ENCODE peak calls at places on chromosomes 16 and 17, in eight cellular contexts. G, I, E, M, X, H, U and P are unnamed samples.

GRCh38 chr16:74626741-74627416 is 20.0 kb upstream of the GLG1 start:
- DNase-seq in G (no peak), I (no peak), E (no peak), M (no peak), X (no peak), H (no peak), U (no peak), P (no peak)

GRCh38 chr17:58250344-58251011 is 12.1 kb downstream of the LPO start:
- DNase-seq in G (no peak), I (no peak), E (no peak), M (no peak), X (no peak), H (no peak), U (no peak), P (no peak)

GRCh38 chr16:50549561-50549915 is 1.3 kb downstream of the NKD1 start:
- DNase-seq in G (no peak), I (no peak), E (no peak), M (no peak), X (no peak), H (no peak), U (no peak), P (no peak)

GRCh38 chr17:33023790-33024189 is 32.1 kb downstream of the SPACA3 start:
- DNase-seq in G (no peak), I (no peak), E (no peak), M (no peak), X (no peak), H (no peak), U (no peak), P (no peak)

GRCh38 chr17:38510424-38511125 is 82.3 kb downstream of the ARHGAP23 start:
- DNase-seq in G (no peak), I (no peak), E (no peak), M (peak), X (no peak), H (no peak), U (no peak), P (no peak)

GRCh38 chr16:27991876-27992275 is 71.6 kb downstream of the GSG1L start:
- DNase-seq in G (no peak), I (no peak), E (no peak), M (no peak), X (no peak), H (no peak), U (no peak), P (no peak)

GRCh38 chr17:69348441-69348840 is 21.5 kb upstream of the ABCA5 start:
- DNase-seq in G (no peak), I (no peak), E (no peak), M (no peak), X (no peak), H (no peak), U (no peak), P (no peak)

GRCh38 chr17:82064433-82065192 is 991 bp downstream of the DUS1L start:
- DNase-seq in G (no peak), I (no peak), E (peak), M (no peak), X (no peak), H (no peak), U (no peak), P (no peak)

GRCh38 chr17:77836557-77837041 is 121.9 kb upstream of the TNRC6C start:
- DNase-seq in G (peak), I (no peak), E (no peak), M (peak), X (no peak), H (no peak), U (no peak), P (no peak)

GRCh38 chr16:27083861-27084261 is 17.1 kb downstream of the C16orf82 start:
- DNase-seq in G (peak), I (no peak), E (no peak), M (no peak), X (peak), H (no peak), U (no peak), P (no peak)

GRCh38 chr16:81786321-81786720 is 7.2 kb downstream of the PLCG2 start:
- DNase-seq in G (no peak), I (no peak), E (no peak), M (peak), X (no peak), H (no peak), U (no peak), P (no peak)

GRCh38 chr16:972316-973002 is 1.7 kb upstream of the LMF1 start:
- DNase-seq in G (no peak), I (no peak), E (no peak), M (no peak), X (peak), H (no peak), U (no peak), P (no peak)

GRCh38 chr17:39177256-39177655 is 11.3 kb upstream of the ARL5C start:
- DNase-seq in G (no peak), I (no peak), E (no peak), M (no peak), X (peak), H (no peak), U (no peak), P (no peak)

GRCh38 chr17:75110307-75110937 is 653 bp downstream of the ARMC7 start:
- DNase-seq in G (no peak), I (no peak), E (peak), M (no peak), X (peak), H (no peak), U (no peak), P (no peak)

GRCh38 chr17:28549274-28550132 is 2.9 kb downstream of the UNC119 start:
- DNase-seq in G (no peak), I (peak), E (peak), M (no peak), X (no peak), H (no peak), U (no peak), P (no peak)

GRCh38 chr16:67966549-67967182 is 1.8 kb downstream of the SLC12A4 start:
- DNase-seq in G (no peak), I (no peak), E (no peak), M (peak), X (peak), H (no peak), U (no peak), P (no peak)

GRCh38 chr17:76506408-76507328 is 5.4 kb upstream of the RHBDF2 start:
- DNase-seq in G (peak), I (peak), E (peak), M (peak), X (peak), H (no peak), U (peak), P (no peak)

GRCh38 chr17:68382582-68383085 is 74.7 kb downstream of the WIPI1 start:
- DNase-seq in G (no peak), I (no peak), E (no peak), M (no peak), X (no peak), H (no peak), U (no peak), P (no peak)

GRCh38 chr17:10155334-10156081 is 42.9 kb downstream of the GAS7 start:
- DNase-seq in G (no peak), I (no peak), E (no peak), M (no peak), X (no peak), H (no peak), U (no peak), P (no peak)

GRCh38 chr16:85125570-85126382 is 13.5 kb upstream of the CIBAR2 start:
- DNase-seq in G (no peak), I (no peak), E (no peak), M (no peak), X (no peak), H (no peak), U (no peak), P (no peak)
- H3K4me3 ChIP-seq in G (no peak), I (no peak), E (no peak), M (no peak), X (no peak), H (no peak), U (no peak), P (no peak)

GRCh38 chr17:17445925-17446665 is 30.7 kb upstream of the MED9 start:
- DNase-seq in G (no peak), I (no peak), E (no peak), M (peak), X (no peak), H (peak), U (peak), P (peak)
- H3K4me3 ChIP-seq in G (no peak), I (no peak), E (no peak), M (no peak), X (no peak), H (peak), U (no peak), P (no peak)

GRCh38 chr17:16988749-16989229 is 16.9 kb upstream of the TNFRSF13B start:
- DNase-seq in G (peak), I (no peak), E (peak), M (peak), X (no peak), H (no peak), U (no peak), P (no peak)
- H3K4me3 ChIP-seq in G (no peak), I (peak), E (peak), M (no peak), X (no peak), H (no peak), U (no peak), P (no peak)

GRCh38 chr17:48728232-48729231 is at the start of gene HOXB13:
- DNase-seq in G (peak), I (no peak), E (no peak), M (peak), X (peak), H (no peak), U (no peak), P (peak)
- H3K4me3 ChIP-seq in G (peak), I (peak), E (no peak), M (no peak), X (no peak), H (peak), U (peak), P (peak)

GRCh38 chr17:2719861-2720260 is 8.3 kb upstream of the CLUH start:
- DNase-seq in G (no peak), I (no peak), E (no peak), M (no peak), X (no peak), H (no peak), U (no peak), P (no peak)

GRCh38 chr17:2721603-2722002 is 10.0 kb upstream of the CLUH start:
- DNase-seq in G (no peak), I (no peak), E (no peak), M (no peak), X (no peak), H (no peak), U (no peak), P (no peak)

GRCh38 chr17:2716649-2717048 is 5.1 kb upstream of the CLUH start:
- DNase-seq in G (no peak), I (no peak), E (no peak), M (no peak), X (no peak), H (no peak), U (no peak), P (no peak)

GRCh38 chr17:2722611-2723010 is 11.0 kb upstream of the CLUH start:
- DNase-seq in G (no peak), I (no peak), E (no peak), M (no peak), X (no peak), H (no peak), U (no peak), P (no peak)

DNA sequence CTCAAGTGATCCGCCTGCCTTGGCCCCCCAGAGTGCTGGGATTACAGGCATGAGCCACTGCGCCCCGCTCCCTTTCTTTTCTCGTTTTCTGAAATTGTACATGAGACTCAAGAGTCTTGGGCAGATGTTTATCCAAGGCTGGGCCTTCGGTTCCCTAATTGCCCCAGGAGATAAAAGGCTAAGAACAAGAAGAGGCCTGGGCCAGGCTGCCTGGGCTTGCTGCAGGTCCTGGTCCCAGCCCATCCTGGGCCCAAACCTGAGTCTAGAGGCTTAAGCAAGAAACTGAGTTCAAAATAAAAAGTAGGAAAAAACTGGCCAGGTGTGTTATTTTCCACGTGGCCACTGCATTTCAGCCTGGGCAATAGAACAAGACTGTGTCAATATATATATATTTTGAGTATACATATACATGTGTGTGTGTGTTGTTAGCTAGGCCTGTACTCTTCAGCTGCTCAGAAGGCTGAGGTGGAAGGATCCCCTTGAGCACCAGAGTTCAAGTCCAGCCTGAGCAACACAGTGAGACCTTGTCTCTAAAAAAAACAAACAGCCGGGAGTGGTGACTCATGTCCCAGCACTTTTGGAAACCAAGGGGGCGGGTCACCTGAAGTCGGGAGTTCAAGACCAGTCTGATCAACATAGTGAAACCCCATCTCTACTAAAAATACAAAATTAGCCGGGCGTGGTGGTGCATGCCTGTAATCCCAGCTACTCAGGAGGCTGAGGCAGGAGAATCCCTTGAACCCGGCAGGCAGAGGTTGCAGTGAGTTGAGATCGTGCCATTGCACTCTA is 6.8 kb upstream of the CLUH start:
- DNase-seq in G (no peak), I (no peak), E (no peak), M (no peak), X (no peak), H (no peak), U (no peak), P (no peak)
- H3K4me3 ChIP-seq in G (no peak), I (no peak), E (no peak), M (no peak), X (no peak), H (no peak), U (no peak), P (no peak)